ENCODE peak calls at places on chromosomes 16 and 17, in six cellular contexts. One of them, this sample, is unnamed.

GRCh38 chr17:65868881-65869280 is 307.4 kb upstream of the AXIN2 start:
- DNase-seq in fibroblast of the aortic adventitia: no peak
- DNase-seq in fibroblast of pulmonary artery: no peak
- DNase-seq in mucosa of descending colon: no peak
- DNase-seq in breast epithelium: no peak
- DNase-seq in Karpas-422: no peak
- DNase-seq in this sample: no peak

GRCh38 chr16:21722771-21723460 is 59.1 kb downstream of the OTOA start:
- DNase-seq in Karpas-422: no peak
- DNase-seq in breast epithelium: no peak
- DNase-seq in fibroblast of the aortic adventitia: no peak
- DNase-seq in fibroblast of pulmonary artery: no peak
- DNase-seq in mucosa of descending colon: no peak
- DNase-seq in this sample: no peak

GRCh38 chr16:86584726-86585721 is 6.7 kb downstream of the FOXL1 start:
- DNase-seq in mucosa of descending colon: no peak
- DNase-seq in fibroblast of pulmonary artery: no peak
- DNase-seq in fibroblast of the aortic adventitia: peak; percentile 54
- DNase-seq in breast epithelium: no peak
- DNase-seq in Karpas-422: no peak
- DNase-seq in this sample: no peak

GRCh38 chr17:81097943-81098308 is 63.0 kb downstream of the BAIAP2 start:
- DNase-seq in mucosa of descending colon: peak; percentile 58
- DNase-seq in breast epithelium: no peak
- DNase-seq in fibroblast of pulmonary artery: no peak
- DNase-seq in Karpas-422: no peak
- DNase-seq in fibroblast of the aortic adventitia: peak; percentile 5
- DNase-seq in this sample: no peak

GRCh38 chr17:71412803-71413202 is 708.0 kb upstream of the SOX9 start:
- DNase-seq in mucosa of descending colon: no peak
- DNase-seq in fibroblast of the aortic adventitia: peak; percentile 89
- DNase-seq in breast epithelium: no peak
- DNase-seq in Karpas-422: peak; percentile 46
- DNase-seq in fibroblast of pulmonary artery: peak; percentile 86
- DNase-seq in this sample: no peak

GRCh38 chr16:67846320-67847063 is at the start of gene NUTF2:
- DNase-seq in breast epithelium: peak; percentile 92
- DNase-seq in fibroblast of the aortic adventitia: peak; percentile 86
- DNase-seq in Karpas-422: peak; percentile 99
- DNase-seq in mucosa of descending colon: peak; percentile 98
- DNase-seq in fibroblast of pulmonary artery: peak; percentile 93
- DNase-seq in this sample: peak; percentile 95

GRCh38 chr17:66423436-66423922 is 121.1 kb downstream of the PRKCA start:
- DNase-seq in fibroblast of the aortic adventitia: no peak
- DNase-seq in fibroblast of pulmonary artery: no peak
- DNase-seq in mucosa of descending colon: no peak
- DNase-seq in Karpas-422: no peak
- DNase-seq in breast epithelium: no peak
- DNase-seq in this sample: no peak

GRCh38 chr17:74862108-74862901 is 2.6 kb upstream of the GRIN2C start:
- DNase-seq in fibroblast of the aortic adventitia: no peak
- DNase-seq in Karpas-422: peak; percentile 91
- DNase-seq in mucosa of descending colon: peak; percentile 69
- DNase-seq in fibroblast of pulmonary artery: peak; percentile 45
- DNase-seq in breast epithelium: no peak
- DNase-seq in this sample: peak; percentile 72

GRCh38 chr17:36632916-36633846 is 31.8 kb downstream of the MRM1 start:
- DNase-seq in breast epithelium: no peak
- DNase-seq in fibroblast of the aortic adventitia: no peak
- DNase-seq in fibroblast of pulmonary artery: no peak
- DNase-seq in mucosa of descending colon: no peak
- DNase-seq in Karpas-422: no peak
- DNase-seq in this sample: no peak

GRCh38 chr17:39002991-39003715 is 36.0 kb upstream of the FBXO47 start:
- DNase-seq in mucosa of descending colon: peak; percentile 47
- DNase-seq in breast epithelium: peak; percentile 65
- DNase-seq in Karpas-422: no peak
- DNase-seq in fibroblast of pulmonary artery: peak; percentile 63
- DNase-seq in fibroblast of the aortic adventitia: peak; percentile 94
- DNase-seq in this sample: peak; percentile 48

GRCh38 chr17:82732118-82732743 is 3.2 kb upstream of the FN3K start:
- DNase-seq in fibroblast of pulmonary artery: no peak
- DNase-seq in Karpas-422: no peak
- DNase-seq in breast epithelium: no peak
- DNase-seq in mucosa of descending colon: no peak
- DNase-seq in fibroblast of the aortic adventitia: no peak
- DNase-seq in this sample: no peak

GRCh38 chr16:729768-730665 is 3.1 kb downstream of the HAGHL start:
- DNase-seq in breast epithelium: no peak
- DNase-seq in mucosa of descending colon: no peak
- DNase-seq in fibroblast of the aortic adventitia: no peak
- DNase-seq in fibroblast of pulmonary artery: no peak
- DNase-seq in Karpas-422: peak; percentile 49
- DNase-seq in this sample: no peak

GRCh38 chr16:728131-728889 is 1.4 kb downstream of the HAGHL start:
- DNase-seq in fibroblast of the aortic adventitia: peak; percentile 63
- DNase-seq in breast epithelium: peak; percentile 48
- DNase-seq in mucosa of descending colon: peak; percentile 81
- DNase-seq in fibroblast of pulmonary artery: peak; percentile 73
- DNase-seq in Karpas-422: peak; percentile 97
- DNase-seq in this sample: peak; percentile 50

GRCh38 chr16:727291-727977 is 528 bp downstream of the HAGHL start:
- DNase-seq in fibroblast of pulmonary artery: no peak
- DNase-seq in breast epithelium: no peak
- DNase-seq in Karpas-422: peak; percentile 91
- DNase-seq in mucosa of descending colon: no peak
- DNase-seq in fibroblast of the aortic adventitia: no peak
- DNase-seq in this sample: no peak

GRCh38 chr16:730666-731509 is 4.0 kb downstream of the HAGHL start:
- DNase-seq in mucosa of descending colon: no peak
- DNase-seq in Karpas-422: peak; percentile 54
- DNase-seq in fibroblast of the aortic adventitia: no peak
- DNase-seq in breast epithelium: no peak
- DNase-seq in fibroblast of pulmonary artery: no peak
- DNase-seq in this sample: no peak

GRCh38 chr16:728890-729744 is 2.2 kb downstream of the HAGHL start:
- DNase-seq in fibroblast of pulmonary artery: no peak
- DNase-seq in fibroblast of the aortic adventitia: no peak
- DNase-seq in mucosa of descending colon: no peak
- DNase-seq in Karpas-422: no peak
- DNase-seq in breast epithelium: no peak
- DNase-seq in this sample: no peak
- H3K4me3 ChIP-seq in fibroblast of pulmonary artery: no peak overlapping the region
- H3K4me3 ChIP-seq in fibroblast of the aortic adventitia: no peak overlapping the region
- H3K4me3 ChIP-seq in mucosa of descending colon: no peak overlapping the region
- H3K4me3 ChIP-seq in Karpas-422: peak overlapping the region; percentile 91
- H3K4me3 ChIP-seq in breast epithelium: peak overlapping the region; percentile 77
- H3K4me3 ChIP-seq in this sample: peak overlapping the region; percentile 52

GRCh38 chr17:17415006-17415405 is 61.8 kb upstream of the MED9 start:
- DNase-seq in breast epithelium: no peak
- DNase-seq in mucosa of descending colon: no peak
- DNase-seq in fibroblast of pulmonary artery: no peak
- DNase-seq in Karpas-422: no peak
- DNase-seq in fibroblast of the aortic adventitia: peak; percentile 78
- DNase-seq in this sample: no peak
- H3K4me3 ChIP-seq in breast epithelium: no peak overlapping the region
- H3K4me3 ChIP-seq in mucosa of descending colon: no peak overlapping the region
- H3K4me3 ChIP-seq in fibroblast of pulmonary artery: no peak overlapping the region
- H3K4me3 ChIP-seq in Karpas-422: no peak overlapping the region
- H3K4me3 ChIP-seq in fibroblast of the aortic adventitia: no peak overlapping the region
- H3K4me3 ChIP-seq in this sample: no peak overlapping the region

GRCh38 chr16:10500582-10500981 is 79.8 kb downstream of the EMP2 start:
- DNase-seq in Karpas-422: no peak
- DNase-seq in fibroblast of the aortic adventitia: no peak
- DNase-seq in fibroblast of pulmonary artery: no peak
- DNase-seq in mucosa of descending colon: no peak
- DNase-seq in breast epithelium: no peak
- DNase-seq in this sample: no peak

GRCh38 chr16:10509534-10510025 is 70.8 kb downstream of the EMP2 start:
- DNase-seq in fibroblast of the aortic adventitia: peak; percentile 86
- DNase-seq in breast epithelium: peak; percentile 31
- DNase-seq in Karpas-422: peak; percentile 92
- DNase-seq in mucosa of descending colon: no peak
- DNase-seq in fibroblast of pulmonary artery: peak; percentile 88
- DNase-seq in this sample: peak; percentile 92

GRCh38 chr16:10502766-10503165 is 77.6 kb downstream of the EMP2 start:
- DNase-seq in fibroblast of pulmonary artery: no peak
- DNase-seq in fibroblast of the aortic adventitia: no peak
- DNase-seq in Karpas-422: no peak
- DNase-seq in mucosa of descending colon: no peak
- DNase-seq in breast epithelium: no peak
- DNase-seq in this sample: no peak

GRCh38 chr16:10501016-10501607 is 79.3 kb downstream of the EMP2 start:
- DNase-seq in fibroblast of the aortic adventitia: no peak
- DNase-seq in mucosa of descending colon: no peak
- DNase-seq in fibroblast of pulmonary artery: no peak
- DNase-seq in Karpas-422: peak; percentile 65
- DNase-seq in breast epithelium: no peak
- DNase-seq in this sample: peak; percentile 39

GRCh38 chr16:10504404-10504885 is 76.0 kb downstream of the EMP2 start:
- DNase-seq in fibroblast of pulmonary artery: no peak
- DNase-seq in fibroblast of the aortic adventitia: no peak
- DNase-seq in breast epithelium: no peak
- DNase-seq in mucosa of descending colon: no peak
- DNase-seq in Karpas-422: no peak
- DNase-seq in this sample: peak; percentile 58
- H3K4me3 ChIP-seq in fibroblast of pulmonary artery: no peak overlapping the region
- H3K4me3 ChIP-seq in fibroblast of the aortic adventitia: no peak overlapping the region
- H3K4me3 ChIP-seq in breast epithelium: no peak overlapping the region
- H3K4me3 ChIP-seq in mucosa of descending colon: no peak overlapping the region
- H3K4me3 ChIP-seq in Karpas-422: no peak overlapping the region
- H3K4me3 ChIP-seq in this sample: no peak overlapping the region

GRCh38 chr17:45135978-45136791 is 698 bp downstream of the ACBD4 start:
- DNase-seq in fibroblast of pulmonary artery: no peak
- DNase-seq in mucosa of descending colon: no peak
- DNase-seq in Karpas-422: no peak
- DNase-seq in breast epithelium: no peak
- DNase-seq in fibroblast of the aortic adventitia: no peak
- DNase-seq in this sample: peak; percentile 26
- H3K4me3 ChIP-seq in fibroblast of pulmonary artery: peak overlapping the region; percentile 68
- H3K4me3 ChIP-seq in mucosa of descending colon: peak overlapping the region; percentile 44
- H3K4me3 ChIP-seq in Karpas-422: peak overlapping the region; percentile 68
- H3K4me3 ChIP-seq in breast epithelium: peak overlapping the region; percentile 74
- H3K4me3 ChIP-seq in fibroblast of the aortic adventitia: peak overlapping the region; percentile 87
- H3K4me3 ChIP-seq in this sample: peak overlapping the region; percentile 65